ENCODE peak calls at places on chromosomes 1 and 21, in seven cellular contexts. R is HEK293T, Z is HCT116, U is K562, B is WTC11, L is HepG2, K is GM12878. D is an unnamed sample.

GRCh38 chr1:33250217-33250616 is 6.1 kb upstream of the ZNF362 start:
- DNase-seq in R (no peak), Z (no peak), U (no peak), B (no peak), L (no peak), K (no peak), D (no peak)

GRCh38 chr1:153946622-153947246 is at the start of gene DENND4B:
- DNase-seq in R (peak; percentile 98), Z (no peak), U (peak; percentile 95), B (peak; percentile 91), L (peak; percentile 75), K (no peak), D (no peak)

GRCh38 chr21:46622226-46622625 is 13.2 kb upstream of the PRMT2 start:
- DNase-seq in R (no peak), Z (no peak), U (no peak), B (no peak), L (peak; percentile 94), K (no peak), D (no peak)

GRCh38 chr21:26199471-26199870 is 28.9 kb upstream of the APP start:
- DNase-seq in R (no peak), Z (no peak), U (no peak), B (no peak), L (no peak), K (no peak), D (no peak)

GRCh38 chr1:163264256-163264655 is 57.5 kb upstream of the NUF2 start:
- DNase-seq in R (no peak), Z (no peak), U (no peak), B (no peak), L (no peak), K (no peak), D (no peak)

GRCh38 chr21:28723666-28724065 is 269.0 kb downstream of the LTN1 start:
- DNase-seq in R (no peak), Z (no peak), U (no peak), B (no peak), L (no peak), K (no peak), D (no peak)

GRCh38 chr1:225735252-225736149 is 42.1 kb upstream of the SRP9 start:
- DNase-seq in R (no peak), Z (no peak), U (no peak), B (no peak), L (peak; percentile 72), K (no peak), D (no peak)

GRCh38 chr1:47705517-47706130 is 267.8 kb downstream of the FOXD2 start:
- DNase-seq in R (no peak), Z (no peak), U (no peak), B (no peak), L (no peak), K (no peak), D (no peak)

GRCh38 chr1:243459059-243459458 is 203.2 kb downstream of the SDCCAG8 start:
- DNase-seq in R (no peak), Z (no peak), U (no peak), B (no peak), L (no peak), K (no peak), D (no peak)

GRCh38 chr1:164765557-164765956 is 206.6 kb downstream of the PBX1 start:
- DNase-seq in R (no peak), Z (no peak), U (no peak), B (no peak), L (no peak), K (no peak), D (no peak)

GRCh38 chr1:7683521-7683920 is 87.6 kb upstream of the VAMP3 start:
- DNase-seq in R (no peak), Z (no peak), U (no peak), B (no peak), L (no peak), K (no peak), D (no peak)

GRCh38 chr1:244817415-244817894 is 18.0 kb upstream of the COX20 start:
- DNase-seq in R (no peak), Z (no peak), U (no peak), B (no peak), L (peak; percentile 90), K (no peak), D (no peak)

GRCh38 chr1:81878538-81878937 is 77.8 kb downstream of the ADGRL2 start:
- DNase-seq in R (no peak), Z (no peak), U (no peak), B (no peak), L (no peak), K (no peak), D (no peak)

GRCh38 chr1:245881767-245882391 is 625.2 kb downstream of the SMYD3 start:
- DNase-seq in R (no peak), Z (no peak), U (no peak), B (no peak), L (no peak), K (no peak), D (no peak)

GRCh38 chr1:222813866-222814535 is 838 bp upstream of the DISP1 start:
- DNase-seq in R (no peak), Z (no peak), U (no peak), B (no peak), L (no peak), K (no peak), D (no peak)

GRCh38 chr21:46055863-46056281 is 42.0 kb upstream of the COL6A2 start:
- DNase-seq in R (no peak), Z (no peak), U (no peak), B (no peak), L (no peak), K (no peak), D (no peak)

GRCh38 chr1:228058981-228059535 is 23.4 kb upstream of the ARF1 start:
- DNase-seq in R (no peak), Z (no peak), U (no peak), B (no peak), L (no peak), K (no peak), D (no peak)

GRCh38 chr1:4447778-4448360 is 206.5 kb upstream of the AJAP1 start:
- DNase-seq in R (no peak), Z (no peak), U (no peak), B (no peak), L (no peak), K (no peak), D (no peak)

GRCh38 chr1:221693087-221693486 is 48.8 kb downstream of the DUSP10 start:
- DNase-seq in R (no peak), Z (no peak), U (peak; percentile 23), B (no peak), L (no peak), K (no peak), D (no peak)

GRCh38 chr1:22044690-22045420 is 7.7 kb upstream of the CDC42 start:
- DNase-seq in R (no peak), Z (no peak), U (no peak), B (no peak), L (no peak), K (no peak), D (no peak)

GRCh38 chr1:51489472-51489871 is 29.6 kb downstream of the EPS15 start:
- DNase-seq in R (no peak), Z (no peak), U (no peak), B (no peak), L (no peak), K (no peak), D (no peak)

GRCh38 chr1:19682257-19682656 is 17.6 kb downstream of the HTR6 start:
- DNase-seq in R (no peak), Z (no peak), U (no peak), B (no peak), L (no peak), K (no peak), D (no peak)

GRCh38 chr1:211553549-211553948 is 25.4 kb downstream of the SLC30A1 start:
- DNase-seq in R (no peak), Z (no peak), U (no peak), B (no peak), L (no peak), K (no peak), D (no peak)
- TF ChIP-seq SP1 in R (no peak), Z (no peak), U (no peak), B (no peak), L (no peak), K (no peak), D (no peak)

DNA sequence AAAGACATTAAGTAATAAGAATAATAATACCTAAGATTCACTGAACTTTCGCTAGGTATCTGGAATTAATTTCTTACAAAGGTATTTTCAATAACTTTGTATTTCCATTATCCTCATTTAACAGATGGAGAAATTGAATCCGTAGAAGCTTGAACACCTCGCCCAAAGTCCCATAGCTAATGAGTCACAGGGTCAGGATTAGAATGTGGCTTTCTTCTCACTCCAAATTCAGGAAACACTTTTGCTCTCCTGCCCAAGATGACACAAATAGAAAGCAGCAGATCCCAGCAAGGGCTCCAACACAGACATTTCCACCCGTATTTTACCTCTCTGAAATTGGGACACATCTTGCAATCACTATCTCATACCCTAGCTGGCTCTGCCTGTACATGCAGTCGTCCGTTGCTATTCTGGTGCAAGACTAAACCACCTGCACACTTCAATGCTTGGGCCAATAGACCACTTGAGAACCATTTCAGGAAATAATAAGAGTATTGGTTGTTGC is 125.9 kb upstream of the GREM2 start:
- DNase-seq in R (no peak), Z (no peak), U (no peak), B (no peak), L (no peak), K (no peak), D (no peak)
- TF ChIP-seq SP1 in R (no peak), Z (no peak), U (no peak), B (no peak), L (no peak), K (no peak), D (no peak)

GRCh38 chr1:202208458-202208857 is 14.9 kb downstream of the LGR6 start:
- DNase-seq in R (no peak), Z (no peak), U (no peak), B (no peak), L (no peak), K (no peak), D (no peak)

GRCh38 chr1:202212787-202213186 is 19.2 kb downstream of the LGR6 start:
- DNase-seq in R (no peak), Z (no peak), U (no peak), B (no peak), L (no peak), K (no peak), D (no peak)

GRCh38 chr1:202210969-202211368 is 17.4 kb downstream of the LGR6 start:
- DNase-seq in R (no peak), Z (no peak), U (no peak), B (no peak), L (no peak), K (no peak), D (no peak)

GRCh38 chr1:202207292-202207691 is 13.7 kb downstream of the LGR6 start:
- DNase-seq in R (peak; percentile 33), Z (no peak), U (no peak), B (peak; percentile 34), L (no peak), K (no peak), D (no peak)

GRCh38 chr1:202210370-202210769 is 16.8 kb downstream of the LGR6 start:
- DNase-seq in R (peak; percentile 53), Z (no peak), U (no peak), B (peak; percentile 50), L (no peak), K (no peak), D (no peak)
- TF ChIP-seq SP1 in R (no peak), Z (no peak), U (no peak), B (no peak), L (no peak), K (no peak), D (no peak)

DNA sequence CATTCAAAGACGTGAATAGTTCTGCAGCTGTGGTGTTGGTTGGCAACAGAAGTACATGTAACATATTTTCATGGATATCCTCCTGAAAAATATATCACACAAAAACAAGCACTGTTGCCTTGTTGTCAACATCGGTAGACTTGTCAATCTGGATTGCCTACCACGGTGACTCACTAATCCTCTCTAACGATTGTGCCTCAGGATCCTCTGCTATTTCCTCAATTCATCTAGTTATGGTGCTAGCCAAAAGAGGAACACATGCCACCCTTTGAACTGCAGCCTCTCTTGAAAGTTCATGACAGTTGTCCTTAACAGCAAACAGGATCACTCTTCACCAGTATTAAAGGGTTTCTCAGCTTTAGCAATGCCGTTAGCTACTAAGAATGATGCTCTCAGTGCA is 25.7 kb downstream of the RASAL2 start:
- DNase-seq in R (no peak), Z (peak; percentile 15), U (no peak), B (no peak), L (no peak), K (no peak), D (no peak)
- TF ChIP-seq SP1 in R (no peak), Z (peak; percentile 28), U (no peak), B (no peak), L (no peak), K (no peak), D (no peak)

D was measured in H1.